ENCODE peak calls at places on chromosomes 11 and 22, in four cellular contexts. K, P, B and L are unnamed samples.

GRCh38 chr22:19607198-19608113 is 83.2 kb upstream of the CLDN5 start:
- DNase-seq in K (no peak), P (peak), B (no peak), L (no peak)

GRCh38 chr11:86592047-86592564 is 80.3 kb downstream of the ME3 start:
- DNase-seq in K (no peak), P (no peak), B (peak), L (no peak)

GRCh38 chr22:23325183-23325582 is 144.9 kb downstream of the BCR start:
- DNase-seq in K (no peak), P (no peak), B (no peak), L (no peak)

GRCh38 chr22:24806663-24807001 is 621 bp downstream of the SGSM1 start:
- DNase-seq in K (no peak), P (no peak), B (no peak), L (no peak)

GRCh38 chr11:83865636-83866461 is 579.7 kb upstream of the CCDC90B start:
- DNase-seq in K (no peak), P (no peak), B (no peak), L (peak)

GRCh38 chr11:69636870-69637600 is 3.9 kb upstream of the CCND1 start:
- DNase-seq in K (no peak), P (no peak), B (no peak), L (no peak)

GRCh38 chr11:16857186-16857585 is 118.7 kb downstream of the C11orf58 start:
- DNase-seq in K (no peak), P (no peak), B (no peak), L (no peak)

GRCh38 chr11:68796779-68797178 is 44.9 kb downstream of the CPT1A start:
- DNase-seq in K (no peak), P (no peak), B (no peak), L (peak)

GRCh38 chr22:11627436-11627797 is 3900.6 kb upstream of the OR11H1 start:
- DNase-seq in K (no peak), P (no peak), B (no peak), L (no peak)

GRCh38 chr11:96187779-96188624 is 155.0 kb downstream of the MAML2 start:
- DNase-seq in K (no peak), P (no peak), B (peak), L (peak)

GRCh38 chr11:32279672-32280071 is 155.7 kb downstream of the WT1 start:
- DNase-seq in K (no peak), P (no peak), B (no peak), L (no peak)

GRCh38 chr22:42299586-42300285 is 29.3 kb upstream of the TCF20 start:
- DNase-seq in K (no peak), P (no peak), B (no peak), L (no peak)

GRCh38 chr11:45062974-45063635 is 83.3 kb upstream of the PRDM11 start:
- DNase-seq in K (no peak), P (no peak), B (no peak), L (no peak)

GRCh38 chr22:25853902-25854301 is 111.9 kb downstream of the MYO18B start:
- DNase-seq in K (no peak), P (no peak), B (no peak), L (no peak)

GRCh38 chr11:1005913-1006312 is 30.6 kb downstream of the MUC6 start:
- DNase-seq in K (no peak), P (peak), B (no peak), L (no peak)

GRCh38 chr11:3824714-3825472 is 15.9 kb downstream of the RHOG start:
- DNase-seq in K (peak), P (peak), B (no peak), L (no peak)

DNA sequence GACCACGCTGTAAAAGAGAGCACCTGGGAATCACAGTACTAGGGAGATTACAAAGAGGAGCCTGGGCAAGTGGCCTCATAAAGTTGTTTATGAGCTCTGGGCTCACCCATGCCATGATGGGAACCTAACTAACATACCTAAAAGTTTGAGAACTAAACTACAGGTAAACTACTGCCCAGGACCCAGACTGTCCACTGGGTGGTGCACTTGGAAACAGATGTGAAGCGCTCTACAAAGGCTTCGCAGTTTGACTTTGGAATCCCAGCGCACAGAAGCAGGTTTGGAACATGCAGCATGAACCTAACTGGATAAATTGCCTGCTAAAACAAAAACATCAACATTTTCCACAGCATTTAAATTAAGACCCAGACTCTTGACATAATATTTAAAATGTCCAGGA is 418.6 kb downstream of the FAM181B start:
- DNase-seq in K (no peak), P (peak), B (no peak), L (no peak)
- TF ChIP-seq CTCF in K (peak), P (peak), B (no peak), L (peak)

GRCh38 chr22:37752189-37753061 is 55.3 kb upstream of the GCAT start:
- DNase-seq in K (no peak), P (peak), B (peak), L (peak)
- TF ChIP-seq CTCF in K (no peak), P (no peak), B (peak), L (peak)

DNA sequence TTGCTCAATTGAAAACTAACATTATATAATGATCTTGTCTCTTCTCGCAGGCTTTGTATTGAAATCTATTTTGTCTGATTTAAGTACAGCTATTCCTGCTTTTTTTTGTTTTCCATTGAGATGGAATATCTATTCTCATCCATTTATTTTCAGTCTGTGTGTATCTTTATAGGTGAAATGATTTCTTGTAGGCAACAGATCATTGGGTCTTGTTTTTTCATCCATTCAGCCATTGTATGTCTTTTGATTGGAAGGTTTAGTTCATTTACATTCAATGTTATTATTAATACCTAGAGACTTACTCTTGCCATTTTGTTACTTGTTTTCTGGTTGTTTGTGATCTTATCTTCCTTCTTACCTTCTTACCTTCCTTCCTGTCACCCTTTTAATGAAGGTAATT is 77.8 kb upstream of the TRPC6 start:
- DNase-seq in K (no peak), P (no peak), B (no peak), L (no peak)
- TF ChIP-seq CTCF in K (no peak), P (no peak), B (no peak), L (no peak)

DNA sequence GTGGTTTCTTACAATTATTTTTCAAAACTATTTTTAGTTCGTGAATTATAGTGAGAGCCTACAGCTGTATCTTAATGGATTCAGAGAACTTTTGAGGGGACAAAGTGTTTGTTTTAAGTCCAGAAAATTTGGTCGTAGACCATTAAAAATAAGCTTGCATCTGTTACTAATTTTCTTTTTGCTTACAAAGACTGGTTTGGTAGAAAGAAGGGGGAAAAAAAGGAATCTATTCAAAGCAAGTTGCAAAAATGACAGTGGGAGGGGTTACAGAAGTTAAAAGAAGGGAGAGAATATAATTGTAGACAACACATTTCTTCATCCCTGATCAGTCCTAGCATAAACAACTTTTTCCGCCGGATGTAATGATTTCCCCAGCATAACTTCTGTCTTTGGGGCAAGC is 72.1 kb downstream of the AMOTL1 start:
- DNase-seq in K (no peak), P (no peak), B (no peak), L (no peak)
- TF ChIP-seq CTCF in K (no peak), P (no peak), B (no peak), L (no peak)